ENCODE peak calls at places on chromosomes 11 and 22, in ten cellular contexts. S is EH; K is ovary; O is AG20443; B is activated effector memory CD4-positive, alpha-beta T cell treated with Interleukin-2 at 50 U/mL for 16 hours; I is CD4-positive, CD25-positive, alpha-beta regulatory T cell; R is NCI-H1930; C is kidney tubule cell; N is cardiac muscle cell; D is ecto neural progenitor cell. Q is an unnamed sample.

GRCh38 chr11:103596323-103596722 is 440.1 kb upstream of the DDI1 start:
- DNase-seq in S (no peak), K (no peak), O (no peak), B (no peak), I (no peak), R (peak), C (peak), N (no peak), D (no peak), Q (peak)

GRCh38 chr22:21447694-21448402 is 19.3 kb upstream of the TMEM191C start:
- DNase-seq in S (no peak), K (no peak), O (no peak), B (no peak), I (no peak), R (no peak), C (no peak), N (no peak), D (no peak), Q (no peak)

GRCh38 chr11:6397636-6398035 is 7.4 kb downstream of the SMPD1 start:
- DNase-seq in S (peak), K (no peak), O (peak), B (no peak), I (no peak), R (no peak), C (no peak), N (peak), D (no peak), Q (peak)

GRCh38 chr22:20205964-20206708 is 55.3 kb upstream of the CCDC188 start:
- DNase-seq in S (peak), K (peak), O (peak), B (peak), I (peak), R (no peak), C (peak), N (peak), D (no peak), Q (peak)

GRCh38 chr11:1483445-1483961 is 3.1 kb downstream of the MOB2 start:
- DNase-seq in S (no peak), K (no peak), O (no peak), B (no peak), I (no peak), R (no peak), C (no peak), N (no peak), D (no peak), Q (no peak)

GRCh38 chr11:128713595-128713994 is 19.7 kb downstream of the FLI1 start:
- DNase-seq in S (peak), K (no peak), O (no peak), B (no peak), I (no peak), R (no peak), C (no peak), N (no peak), D (no peak), Q (peak)

GRCh38 chr11:27013741-27014415 is 20.0 kb downstream of the FIBIN start:
- DNase-seq in S (peak), K (no peak), O (peak), B (no peak), I (no peak), R (no peak), C (peak), N (peak), D (no peak), Q (peak)

GRCh38 chr22:30021881-30022619 is 58.2 kb upstream of the HORMAD2 start:
- DNase-seq in S (no peak), K (no peak), O (no peak), B (no peak), I (no peak), R (no peak), C (no peak), N (no peak), D (no peak), Q (no peak)

GRCh38 chr11:108975641-108976071 is 310.8 kb downstream of the DDX10 start:
- DNase-seq in S (no peak), K (no peak), O (no peak), B (no peak), I (no peak), R (no peak), C (no peak), N (no peak), D (no peak), Q (no peak)

Q was measured in astrocyte.